ENCODE peak calls at places on chromosomes 11 and 22, in nine cellular contexts. One of them, this sample, is unnamed.

GRCh38 chr22:21025266-21025665 is 7.1 kb downstream of the SLC7A4 start:
- DNase-seq in body of pancreas: no peak
- DNase-seq in stimulated activated CD4-positive, alpha-beta T cell treated with anti-CD3 and anti-CD28 coated beads, Interleukin-15, amount 100 ng/mL, for 1 hour: no peak
- DNase-seq in cardiac fibroblast: no peak
- DNase-seq in EL: no peak
- DNase-seq in activated CD4-positive, alpha-beta T cell treated with anti-CD3 and anti-CD28 coated beads for 36 hours: peak
- DNase-seq in posterior vena cava: no peak
- DNase-seq in Right ventricle myocardium superior: no peak
- DNase-seq in neural crest cell: no peak
- DNase-seq in this sample: no peak

GRCh38 chr11:45042560-45042959 is 91.9 kb upstream of the TP53I11 start:
- DNase-seq in body of pancreas: no peak
- DNase-seq in stimulated activated CD4-positive, alpha-beta T cell treated with anti-CD3 and anti-CD28 coated beads, Interleukin-15, amount 100 ng/mL, for 1 hour: no peak
- DNase-seq in cardiac fibroblast: peak
- DNase-seq in EL: peak
- DNase-seq in activated CD4-positive, alpha-beta T cell treated with anti-CD3 and anti-CD28 coated beads for 36 hours: no peak
- DNase-seq in posterior vena cava: no peak
- DNase-seq in Right ventricle myocardium superior: no peak
- DNase-seq in neural crest cell: no peak
- DNase-seq in this sample: no peak

GRCh38 chr11:3154001-3154599 is 11.0 kb downstream of the OSBPL5 start:
- DNase-seq in body of pancreas: no peak
- DNase-seq in stimulated activated CD4-positive, alpha-beta T cell treated with anti-CD3 and anti-CD28 coated beads, Interleukin-15, amount 100 ng/mL, for 1 hour: no peak
- DNase-seq in cardiac fibroblast: no peak
- DNase-seq in EL: peak
- DNase-seq in activated CD4-positive, alpha-beta T cell treated with anti-CD3 and anti-CD28 coated beads for 36 hours: no peak
- DNase-seq in posterior vena cava: peak
- DNase-seq in Right ventricle myocardium superior: peak
- DNase-seq in neural crest cell: no peak
- DNase-seq in this sample: peak

GRCh38 chr11:122633219-122633829 is 22.2 kb upstream of the UBASH3B start:
- DNase-seq in body of pancreas: no peak
- DNase-seq in stimulated activated CD4-positive, alpha-beta T cell treated with anti-CD3 and anti-CD28 coated beads, Interleukin-15, amount 100 ng/mL, for 1 hour: no peak
- DNase-seq in cardiac fibroblast: peak
- DNase-seq in EL: peak
- DNase-seq in activated CD4-positive, alpha-beta T cell treated with anti-CD3 and anti-CD28 coated beads for 36 hours: peak
- DNase-seq in posterior vena cava: no peak
- DNase-seq in Right ventricle myocardium superior: no peak
- DNase-seq in neural crest cell: no peak
- DNase-seq in this sample: peak

GRCh38 chr11:84564180-84564866 is 1062.8 kb downstream of the DLG2 start:
- DNase-seq in body of pancreas: peak
- DNase-seq in stimulated activated CD4-positive, alpha-beta T cell treated with anti-CD3 and anti-CD28 coated beads, Interleukin-15, amount 100 ng/mL, for 1 hour: no peak
- DNase-seq in cardiac fibroblast: peak
- DNase-seq in EL: peak
- DNase-seq in activated CD4-positive, alpha-beta T cell treated with anti-CD3 and anti-CD28 coated beads for 36 hours: peak
- DNase-seq in posterior vena cava: no peak
- DNase-seq in Right ventricle myocardium superior: no peak
- DNase-seq in neural crest cell: peak
- DNase-seq in this sample: peak

GRCh38 chr11:126350811-126351210 is 4.7 kb upstream of the ST3GAL4 start:
- DNase-seq in body of pancreas: no peak
- DNase-seq in stimulated activated CD4-positive, alpha-beta T cell treated with anti-CD3 and anti-CD28 coated beads, Interleukin-15, amount 100 ng/mL, for 1 hour: no peak
- DNase-seq in cardiac fibroblast: peak
- DNase-seq in EL: no peak
- DNase-seq in activated CD4-positive, alpha-beta T cell treated with anti-CD3 and anti-CD28 coated beads for 36 hours: no peak
- DNase-seq in posterior vena cava: no peak
- DNase-seq in Right ventricle myocardium superior: no peak
- DNase-seq in neural crest cell: no peak
- DNase-seq in this sample: no peak

GRCh38 chr11:128949791-128950454 is 7.3 kb upstream of the TP53AIP1 start:
- DNase-seq in body of pancreas: peak
- DNase-seq in stimulated activated CD4-positive, alpha-beta T cell treated with anti-CD3 and anti-CD28 coated beads, Interleukin-15, amount 100 ng/mL, for 1 hour: no peak
- DNase-seq in cardiac fibroblast: peak
- DNase-seq in EL: no peak
- DNase-seq in activated CD4-positive, alpha-beta T cell treated with anti-CD3 and anti-CD28 coated beads for 36 hours: no peak
- DNase-seq in posterior vena cava: no peak
- DNase-seq in Right ventricle myocardium superior: no peak
- DNase-seq in neural crest cell: no peak
- DNase-seq in this sample: no peak

GRCh38 chr11:125591659-125592304 is 870 bp upstream of the STT3A start:
- DNase-seq in body of pancreas: peak
- DNase-seq in stimulated activated CD4-positive, alpha-beta T cell treated with anti-CD3 and anti-CD28 coated beads, Interleukin-15, amount 100 ng/mL, for 1 hour: peak
- DNase-seq in cardiac fibroblast: peak
- DNase-seq in EL: peak
- DNase-seq in activated CD4-positive, alpha-beta T cell treated with anti-CD3 and anti-CD28 coated beads for 36 hours: peak
- DNase-seq in posterior vena cava: no peak
- DNase-seq in Right ventricle myocardium superior: peak
- DNase-seq in neural crest cell: peak
- DNase-seq in this sample: peak

GRCh38 chr22:19819911-19820879 is 34.5 kb downstream of the GNB1L start:
- DNase-seq in body of pancreas: no peak
- DNase-seq in stimulated activated CD4-positive, alpha-beta T cell treated with anti-CD3 and anti-CD28 coated beads, Interleukin-15, amount 100 ng/mL, for 1 hour: no peak
- DNase-seq in cardiac fibroblast: no peak
- DNase-seq in EL: no peak
- DNase-seq in activated CD4-positive, alpha-beta T cell treated with anti-CD3 and anti-CD28 coated beads for 36 hours: no peak
- DNase-seq in posterior vena cava: peak
- DNase-seq in Right ventricle myocardium superior: no peak
- DNase-seq in neural crest cell: no peak
- DNase-seq in this sample: no peak

GRCh38 chr11:110147965-110148709 is 54.9 kb downstream of the ZC3H12C start:
- DNase-seq in body of pancreas: no peak
- DNase-seq in stimulated activated CD4-positive, alpha-beta T cell treated with anti-CD3 and anti-CD28 coated beads, Interleukin-15, amount 100 ng/mL, for 1 hour: no peak
- DNase-seq in cardiac fibroblast: peak
- DNase-seq in EL: peak
- DNase-seq in activated CD4-positive, alpha-beta T cell treated with anti-CD3 and anti-CD28 coated beads for 36 hours: no peak
- DNase-seq in posterior vena cava: no peak
- DNase-seq in Right ventricle myocardium superior: no peak
- DNase-seq in neural crest cell: no peak
- DNase-seq in this sample: peak

GRCh38 chr22:50305658-50306566 is 1.5 kb downstream of the PLXNB2 start:
- DNase-seq in body of pancreas: peak
- DNase-seq in stimulated activated CD4-positive, alpha-beta T cell treated with anti-CD3 and anti-CD28 coated beads, Interleukin-15, amount 100 ng/mL, for 1 hour: no peak
- DNase-seq in cardiac fibroblast: peak
- DNase-seq in EL: peak
- DNase-seq in activated CD4-positive, alpha-beta T cell treated with anti-CD3 and anti-CD28 coated beads for 36 hours: peak
- DNase-seq in posterior vena cava: peak
- DNase-seq in Right ventricle myocardium superior: peak
- DNase-seq in neural crest cell: no peak
- DNase-seq in this sample: peak

GRCh38 chr11:129012880-129013279 is 70.2 kb upstream of the TP53AIP1 start:
- DNase-seq in body of pancreas: no peak
- DNase-seq in stimulated activated CD4-positive, alpha-beta T cell treated with anti-CD3 and anti-CD28 coated beads, Interleukin-15, amount 100 ng/mL, for 1 hour: no peak
- DNase-seq in cardiac fibroblast: no peak
- DNase-seq in EL: no peak
- DNase-seq in activated CD4-positive, alpha-beta T cell treated with anti-CD3 and anti-CD28 coated beads for 36 hours: no peak
- DNase-seq in posterior vena cava: no peak
- DNase-seq in Right ventricle myocardium superior: no peak
- DNase-seq in neural crest cell: no peak
- DNase-seq in this sample: no peak

GRCh38 chr22:47001288-47001687 is 238.8 kb downstream of the TBC1D22A start:
- DNase-seq in body of pancreas: no peak
- DNase-seq in stimulated activated CD4-positive, alpha-beta T cell treated with anti-CD3 and anti-CD28 coated beads, Interleukin-15, amount 100 ng/mL, for 1 hour: no peak
- DNase-seq in cardiac fibroblast: no peak
- DNase-seq in EL: no peak
- DNase-seq in activated CD4-positive, alpha-beta T cell treated with anti-CD3 and anti-CD28 coated beads for 36 hours: no peak
- DNase-seq in posterior vena cava: peak
- DNase-seq in Right ventricle myocardium superior: no peak
- DNase-seq in neural crest cell: no peak
- DNase-seq in this sample: no peak

GRCh38 chr11:57662893-57663292 is 5.0 kb upstream of the ZDHHC5 start:
- DNase-seq in body of pancreas: no peak
- DNase-seq in stimulated activated CD4-positive, alpha-beta T cell treated with anti-CD3 and anti-CD28 coated beads, Interleukin-15, amount 100 ng/mL, for 1 hour: no peak
- DNase-seq in cardiac fibroblast: no peak
- DNase-seq in EL: no peak
- DNase-seq in activated CD4-positive, alpha-beta T cell treated with anti-CD3 and anti-CD28 coated beads for 36 hours: peak
- DNase-seq in posterior vena cava: no peak
- DNase-seq in Right ventricle myocardium superior: no peak
- DNase-seq in neural crest cell: no peak
- DNase-seq in this sample: no peak

GRCh38 chr22:43066844-43067385 is 22.3 kb downstream of the TTLL1 start:
- DNase-seq in body of pancreas: no peak
- DNase-seq in stimulated activated CD4-positive, alpha-beta T cell treated with anti-CD3 and anti-CD28 coated beads, Interleukin-15, amount 100 ng/mL, for 1 hour: no peak
- DNase-seq in cardiac fibroblast: no peak
- DNase-seq in EL: peak
- DNase-seq in activated CD4-positive, alpha-beta T cell treated with anti-CD3 and anti-CD28 coated beads for 36 hours: no peak
- DNase-seq in posterior vena cava: no peak
- DNase-seq in Right ventricle myocardium superior: no peak
- DNase-seq in neural crest cell: no peak
- DNase-seq in this sample: peak

GRCh38 chr11:43648888-43649287 is 31.6 kb upstream of the HSD17B12 start:
- DNase-seq in body of pancreas: no peak
- DNase-seq in stimulated activated CD4-positive, alpha-beta T cell treated with anti-CD3 and anti-CD28 coated beads, Interleukin-15, amount 100 ng/mL, for 1 hour: no peak
- DNase-seq in cardiac fibroblast: no peak
- DNase-seq in EL: no peak
- DNase-seq in activated CD4-positive, alpha-beta T cell treated with anti-CD3 and anti-CD28 coated beads for 36 hours: no peak
- DNase-seq in posterior vena cava: no peak
- DNase-seq in Right ventricle myocardium superior: no peak
- DNase-seq in neural crest cell: no peak
- DNase-seq in this sample: no peak

GRCh38 chr22:17980638-17981051 is 43.7 kb downstream of the MICAL3 start:
- DNase-seq in body of pancreas: peak
- DNase-seq in stimulated activated CD4-positive, alpha-beta T cell treated with anti-CD3 and anti-CD28 coated beads, Interleukin-15, amount 100 ng/mL, for 1 hour: peak
- DNase-seq in cardiac fibroblast: peak
- DNase-seq in EL: no peak
- DNase-seq in activated CD4-positive, alpha-beta T cell treated with anti-CD3 and anti-CD28 coated beads for 36 hours: peak
- DNase-seq in posterior vena cava: no peak
- DNase-seq in Right ventricle myocardium superior: no peak
- DNase-seq in neural crest cell: no peak
- DNase-seq in this sample: no peak

GRCh38 chr11:1510928-1511327 is 24.3 kb upstream of the MOB2 start:
- DNase-seq in body of pancreas: no peak
- DNase-seq in stimulated activated CD4-positive, alpha-beta T cell treated with anti-CD3 and anti-CD28 coated beads, Interleukin-15, amount 100 ng/mL, for 1 hour: no peak
- DNase-seq in cardiac fibroblast: no peak
- DNase-seq in EL: peak
- DNase-seq in activated CD4-positive, alpha-beta T cell treated with anti-CD3 and anti-CD28 coated beads for 36 hours: no peak
- DNase-seq in posterior vena cava: no peak
- DNase-seq in Right ventricle myocardium superior: no peak
- DNase-seq in neural crest cell: no peak
- DNase-seq in this sample: no peak

GRCh38 chr22:41446057-41446501 is 522 bp downstream of the TOB2 start:
- DNase-seq in body of pancreas: peak
- DNase-seq in stimulated activated CD4-positive, alpha-beta T cell treated with anti-CD3 and anti-CD28 coated beads, Interleukin-15, amount 100 ng/mL, for 1 hour: no peak
- DNase-seq in cardiac fibroblast: no peak
- DNase-seq in EL: no peak
- DNase-seq in activated CD4-positive, alpha-beta T cell treated with anti-CD3 and anti-CD28 coated beads for 36 hours: no peak
- DNase-seq in posterior vena cava: peak
- DNase-seq in Right ventricle myocardium superior: peak
- DNase-seq in neural crest cell: no peak
- DNase-seq in this sample: peak

GRCh38 chr11:101430236-101430635 is 153.6 kb downstream of the TRPC6 start:
- DNase-seq in body of pancreas: no peak
- DNase-seq in stimulated activated CD4-positive, alpha-beta T cell treated with anti-CD3 and anti-CD28 coated beads, Interleukin-15, amount 100 ng/mL, for 1 hour: no peak
- DNase-seq in cardiac fibroblast: peak
- DNase-seq in EL: no peak
- DNase-seq in activated CD4-positive, alpha-beta T cell treated with anti-CD3 and anti-CD28 coated beads for 36 hours: no peak
- DNase-seq in posterior vena cava: no peak
- DNase-seq in Right ventricle myocardium superior: no peak
- DNase-seq in neural crest cell: no peak
- DNase-seq in this sample: no peak

GRCh38 chr11:58900479-58901420 is 38.5 kb upstream of the GLYATL1 start:
- DNase-seq in body of pancreas: peak
- DNase-seq in stimulated activated CD4-positive, alpha-beta T cell treated with anti-CD3 and anti-CD28 coated beads, Interleukin-15, amount 100 ng/mL, for 1 hour: no peak
- DNase-seq in cardiac fibroblast: peak
- DNase-seq in EL: peak
- DNase-seq in activated CD4-positive, alpha-beta T cell treated with anti-CD3 and anti-CD28 coated beads for 36 hours: peak
- DNase-seq in posterior vena cava: peak
- DNase-seq in Right ventricle myocardium superior: peak
- DNase-seq in neural crest cell: peak
- DNase-seq in this sample: peak

GRCh38 chr11:47656284-47656915 is 14.0 kb upstream of the MTCH2 start:
- DNase-seq in body of pancreas: no peak
- DNase-seq in stimulated activated CD4-positive, alpha-beta T cell treated with anti-CD3 and anti-CD28 coated beads, Interleukin-15, amount 100 ng/mL, for 1 hour: no peak
- DNase-seq in cardiac fibroblast: no peak
- DNase-seq in EL: no peak
- DNase-seq in activated CD4-positive, alpha-beta T cell treated with anti-CD3 and anti-CD28 coated beads for 36 hours: no peak
- DNase-seq in posterior vena cava: no peak
- DNase-seq in Right ventricle myocardium superior: no peak
- DNase-seq in neural crest cell: no peak
- DNase-seq in this sample: no peak

GRCh38 chr22:35258144-35258988 is 1.1 kb downstream of the HMGXB4 start:
- DNase-seq in body of pancreas: peak
- DNase-seq in stimulated activated CD4-positive, alpha-beta T cell treated with anti-CD3 and anti-CD28 coated beads, Interleukin-15, amount 100 ng/mL, for 1 hour: no peak
- DNase-seq in cardiac fibroblast: peak
- DNase-seq in EL: peak
- DNase-seq in activated CD4-positive, alpha-beta T cell treated with anti-CD3 and anti-CD28 coated beads for 36 hours: peak
- DNase-seq in posterior vena cava: no peak
- DNase-seq in Right ventricle myocardium superior: no peak
- DNase-seq in neural crest cell: peak
- DNase-seq in this sample: peak

GRCh38 chr22:41975299-41976069 is 6.2 kb downstream of the SEPTIN3 start:
- DNase-seq in body of pancreas: no peak
- DNase-seq in stimulated activated CD4-positive, alpha-beta T cell treated with anti-CD3 and anti-CD28 coated beads, Interleukin-15, amount 100 ng/mL, for 1 hour: no peak
- DNase-seq in cardiac fibroblast: no peak
- DNase-seq in EL: no peak
- DNase-seq in activated CD4-positive, alpha-beta T cell treated with anti-CD3 and anti-CD28 coated beads for 36 hours: no peak
- DNase-seq in posterior vena cava: no peak
- DNase-seq in Right ventricle myocardium superior: no peak
- DNase-seq in neural crest cell: no peak
- DNase-seq in this sample: no peak

GRCh38 chr22:29306175-29306829 is at the start of gene GAS2L1:
- DNase-seq in body of pancreas: peak
- DNase-seq in stimulated activated CD4-positive, alpha-beta T cell treated with anti-CD3 and anti-CD28 coated beads, Interleukin-15, amount 100 ng/mL, for 1 hour: no peak
- DNase-seq in cardiac fibroblast: peak
- DNase-seq in EL: peak
- DNase-seq in activated CD4-positive, alpha-beta T cell treated with anti-CD3 and anti-CD28 coated beads for 36 hours: peak
- DNase-seq in posterior vena cava: peak
- DNase-seq in Right ventricle myocardium superior: peak
- DNase-seq in neural crest cell: peak
- DNase-seq in this sample: peak

GRCh38 chr11:35485656-35486318 is 39.6 kb downstream of the PAMR1 start:
- DNase-seq in body of pancreas: peak
- DNase-seq in stimulated activated CD4-positive, alpha-beta T cell treated with anti-CD3 and anti-CD28 coated beads, Interleukin-15, amount 100 ng/mL, for 1 hour: peak
- DNase-seq in cardiac fibroblast: peak
- DNase-seq in EL: peak
- DNase-seq in activated CD4-positive, alpha-beta T cell treated with anti-CD3 and anti-CD28 coated beads for 36 hours: peak
- DNase-seq in posterior vena cava: peak
- DNase-seq in Right ventricle myocardium superior: peak
- DNase-seq in neural crest cell: peak
- DNase-seq in this sample: peak

GRCh38 chr11:115606223-115607220 is 102.3 kb upstream of the CADM1 start:
- DNase-seq in body of pancreas: peak
- DNase-seq in stimulated activated CD4-positive, alpha-beta T cell treated with anti-CD3 and anti-CD28 coated beads, Interleukin-15, amount 100 ng/mL, for 1 hour: no peak
- DNase-seq in cardiac fibroblast: peak
- DNase-seq in EL: no peak
- DNase-seq in activated CD4-positive, alpha-beta T cell treated with anti-CD3 and anti-CD28 coated beads for 36 hours: no peak
- DNase-seq in posterior vena cava: no peak
- DNase-seq in Right ventricle myocardium superior: peak
- DNase-seq in neural crest cell: no peak
- DNase-seq in this sample: peak

GRCh38 chr11:34215806-34216453 is 110.5 kb downstream of the NAT10 start:
- DNase-seq in body of pancreas: no peak
- DNase-seq in stimulated activated CD4-positive, alpha-beta T cell treated with anti-CD3 and anti-CD28 coated beads, Interleukin-15, amount 100 ng/mL, for 1 hour: no peak
- DNase-seq in cardiac fibroblast: no peak
- DNase-seq in EL: no peak
- DNase-seq in activated CD4-positive, alpha-beta T cell treated with anti-CD3 and anti-CD28 coated beads for 36 hours: no peak
- DNase-seq in posterior vena cava: no peak
- DNase-seq in Right ventricle myocardium superior: no peak
- DNase-seq in neural crest cell: no peak
- DNase-seq in this sample: no peak

GRCh38 chr11:28739489-28740280 is 631.5 kb downstream of the METTL15 start:
- DNase-seq in body of pancreas: no peak
- DNase-seq in stimulated activated CD4-positive, alpha-beta T cell treated with anti-CD3 and anti-CD28 coated beads, Interleukin-15, amount 100 ng/mL, for 1 hour: no peak
- DNase-seq in cardiac fibroblast: no peak
- DNase-seq in EL: no peak
- DNase-seq in activated CD4-positive, alpha-beta T cell treated with anti-CD3 and anti-CD28 coated beads for 36 hours: no peak
- DNase-seq in posterior vena cava: no peak
- DNase-seq in Right ventricle myocardium superior: no peak
- DNase-seq in neural crest cell: no peak
- DNase-seq in this sample: no peak